ENCODE peak calls at places on chromosomes 7 and 10, in four cellular contexts. P is astrocyte of the cerebellum, D is NCI-H1105 treated with DMSO at 0.1 percent for 48 hours, U is neural crest cell. N is an unnamed sample.

GRCh38 chr7:40447345-40447744 is 312.5 kb downstream of the SUGCT start:
- DNase-seq in P (no peak), D (no peak), U (no peak), N (no peak)

GRCh38 chr10:70186571-70186970 is 16.3 kb upstream of the SAR1A start:
- DNase-seq in P (no peak), D (no peak), U (no peak), N (no peak)

GRCh38 chr7:104572554-104572953 is 244.2 kb downstream of the LHFPL3 start:
- DNase-seq in P (no peak), D (peak; percentile 6), U (no peak), N (no peak)

GRCh38 chr7:27899601-27900000 is 159.6 kb downstream of the TAX1BP1 start:
- DNase-seq in P (no peak), D (no peak), U (no peak), N (no peak)

GRCh38 chr7:52726493-52726892 is 308.9 kb upstream of the POM121L12 start:
- DNase-seq in P (peak; percentile 37), D (no peak), U (no peak), N (no peak)

GRCh38 chr7:43952028-43952427 is 25.8 kb downstream of the UBE2D4 start:
- DNase-seq in P (no peak), D (no peak), U (no peak), N (no peak)

GRCh38 chr7:21314954-21315353 is 112.9 kb upstream of the SP4 start:
- DNase-seq in P (no peak), D (no peak), U (no peak), N (no peak)

GRCh38 chr10:86349474-86349873 is 17.1 kb downstream of the GRID1 start:
- DNase-seq in P (no peak), D (no peak), U (peak; percentile 34), N (no peak)

GRCh38 chr10:124448696-124449169 is 1.1 kb downstream of the NKX1-2 start:
- DNase-seq in P (no peak), D (no peak), U (no peak), N (no peak)

GRCh38 chr7:37732253-37732652 is 48.7 kb downstream of the GPR141 start:
- DNase-seq in P (no peak), D (peak; percentile 45), U (peak; percentile 6), N (no peak)

GRCh38 chr10:123720536-123720935 is 54.4 kb downstream of the GPR26 start:
- DNase-seq in P (no peak), D (no peak), U (no peak), N (no peak)

GRCh38 chr10:90885176-90885575 is 13.4 kb downstream of the RPP30 start:
- DNase-seq in P (peak; percentile 35), D (no peak), U (no peak), N (no peak)

GRCh38 chr10:46006219-46006618 is 24.2 kb downstream of the NCOA4 start:
- DNase-seq in P (no peak), D (no peak), U (no peak), N (no peak)

GRCh38 chr10:132572545-132572937 is 35.0 kb downstream of the INPP5A start:
- DNase-seq in P (no peak), D (no peak), U (no peak), N (peak; percentile 66)

GRCh38 chr7:132666076-132666775 is 90.0 kb upstream of the PLXNA4 start:
- DNase-seq in P (no peak), D (no peak), U (no peak), N (no peak)

GRCh38 chr10:28906934-28907333 is 229.6 kb downstream of the BAMBI start:
- DNase-seq in P (no peak), D (no peak), U (no peak), N (no peak)

GRCh38 chr10:95214793-95215192 is 20.8 kb downstream of the ACSM6 start:
- DNase-seq in P (no peak), D (no peak), U (no peak), N (no peak)

GRCh38 chr10:59237775-59238174 is 61.3 kb downstream of the PHYHIPL start:
- DNase-seq in P (no peak), D (no peak), U (no peak), N (no peak)

GRCh38 chr7:157573244-157573643 is 236.4 kb downstream of the DNAJB6 start:
- DNase-seq in P (no peak), D (no peak), U (no peak), N (no peak)

GRCh38 chr7:100890640-100891521 is 1.4 kb upstream of the UFSP1 start:
- DNase-seq in P (no peak), D (no peak), U (no peak), N (no peak)

GRCh38 chr10:76117949-76118348 is 686.5 kb downstream of the LRMDA start:
- DNase-seq in P (no peak), D (no peak), U (no peak), N (no peak)

GRCh38 chr7:118104812-118105441 is 79.0 kb upstream of the LSM8 start:
- DNase-seq in P (peak; percentile 19), D (peak; percentile 66), U (no peak), N (no peak)

GRCh38 chr10:77504870-77505257 is 132.7 kb downstream of the KCNMA1 start:
- DNase-seq in P (no peak), D (no peak), U (no peak), N (no peak)

GRCh38 chr7:468681-469590 is 50.7 kb downstream of the PDGFA start:
- DNase-seq in P (no peak), D (no peak), U (no peak), N (no peak)

GRCh38 chr10:76432274-76433012 is 1001.0 kb downstream of the LRMDA start:
- DNase-seq in P (peak; percentile 64), D (no peak), U (no peak), N (peak; percentile 86)

GRCh38 chr10:94607111-94607510 is 61.5 kb downstream of the HELLS start:
- DNase-seq in P (no peak), D (no peak), U (no peak), N (no peak)

GRCh38 chr10:13268310-13268709 is 31.6 kb downstream of the PHYH start:
- DNase-seq in P (no peak), D (no peak), U (no peak), N (no peak)

GRCh38 chr7:18356195-18356645 is 139.3 kb upstream of the HDAC9 start:
- DNase-seq in P (peak; percentile 15), D (peak; percentile 54), U (peak; percentile 6), N (no peak)

GRCh38 chr7:120272896-120273475 is at the start of gene KCND2:
- DNase-seq in P (no peak), D (peak; percentile 69), U (peak; percentile 16), N (no peak)